ENCODE peak calls at places on chromosome 21, in five cellular contexts. W is effector CD4-positive, alpha-beta T cell; G is A172; Q is WERI-Rb-1; R is tibial artery. Z is an unnamed sample.

GRCh38 chr21:17848228-17848627 is 29.1 kb upstream of the C21orf91 start:
- DNase-seq in W (no peak), G (peak), Q (no peak), R (peak), Z (peak)

GRCh38 chr21:42174173-42174572 is 44.8 kb upstream of the ABCG1 start:
- DNase-seq in W (no peak), G (peak), Q (no peak), R (no peak), Z (no peak)

GRCh38 chr21:24118738-24119470 is 1488.4 kb downstream of the MRPL39 start:
- DNase-seq in W (no peak), G (no peak), Q (no peak), R (no peak), Z (no peak)

GRCh38 chr21:34204481-34205439 is 131.4 kb downstream of the MRPS6 start:
- DNase-seq in W (no peak), G (peak), Q (no peak), R (no peak), Z (no peak)

GRCh38 chr21:33936221-33937038 is 20.8 kb upstream of the ATP5PO start:
- DNase-seq in W (peak), G (no peak), Q (no peak), R (no peak), Z (no peak)

GRCh38 chr21:24590261-24590660 is 1017.0 kb downstream of the MRPL39 start:
- DNase-seq in W (no peak), G (no peak), Q (no peak), R (no peak), Z (no peak)

GRCh38 chr21:31446206-31446900 is 102.3 kb upstream of the TIAM1 start:
- DNase-seq in W (peak), G (no peak), Q (no peak), R (no peak), Z (no peak)

GRCh38 chr21:20739421-20739820 is 258.8 kb upstream of the NCAM2 start:
- DNase-seq in W (no peak), G (peak), Q (peak), R (no peak), Z (no peak)

GRCh38 chr21:45352621-45353125 is 52.3 kb upstream of the COL18A1 start:
- DNase-seq in W (no peak), G (no peak), Q (no peak), R (no peak), Z (no peak)

Z was measured in ureter.